ENCODE peak calls at places on chromosome 9, in four cellular contexts. R is SIG-M5; G is activated CD4-positive, alpha-beta T cell treated with anti-CD3 and anti-CD28 coated beads for 24 hours; A is A549. H is an unnamed sample.

GRCh38 chr9:108672475-108673065 is 183.2 kb downstream of the ACTL7B start:
- DNase-seq in G (no peak), R (no peak), A (no peak), H (no peak)

GRCh38 chr9:109179801-109180523 is 12.9 kb upstream of the FRRS1L start:
- DNase-seq in G (no peak), A (no peak), R (no peak), H (no peak)

GRCh38 chr9:127927457-127928231 is 2.9 kb downstream of the PIP5KL1 start:
- DNase-seq in G (no peak), A (no peak), R (no peak), H (no peak)

GRCh38 chr9:108784998-108785397 is 70.8 kb downstream of the ACTL7B start:
- DNase-seq in R (no peak), A (no peak), G (no peak), H (no peak)

GRCh38 chr9:136657975-136658848 is 4.5 kb upstream of the EGFL7 start:
- DNase-seq in A (no peak), R (no peak), G (no peak), H (no peak)

GRCh38 chr9:79089054-79089560 is 482.7 kb upstream of the TLE4 start:
- DNase-seq in A (no peak), R (no peak), G (no peak), H (no peak)

GRCh38 chr9:89996717-89997116 is 391.9 kb downstream of the GADD45G start:
- DNase-seq in R (no peak), G (no peak), A (peak), H (no peak)

GRCh38 chr9:107161338-107161737 is 121.7 kb upstream of the RAD23B start:
- DNase-seq in R (no peak), A (no peak), G (no peak), H (no peak)

GRCh38 chr9:93295456-93296076 is 111.6 kb downstream of the WNK2 start:
- DNase-seq in G (no peak), R (no peak), A (no peak), H (no peak)